ENCODE peak calls at places on chromosome 18, in seven cellular contexts. One of them, this sample, is unnamed.

GRCh38 chr18:63795611-63796010 is 20.4 kb downstream of the SERPINB7 start:
- DNase-seq in AG09309: no peak
- DNase-seq in neural crest cell: no peak
- DNase-seq in thyroid gland: no peak
- DNase-seq in prostate gland: no peak
- DNase-seq in A549: no peak
- DNase-seq in AG04450: no peak
- DNase-seq in this sample: no peak

GRCh38 chr18:43279015-43279758 is 1.9 kb upstream of the SYT4 start:
- DNase-seq in AG09309: no peak
- DNase-seq in neural crest cell: no peak
- DNase-seq in thyroid gland: no peak
- DNase-seq in prostate gland: no peak
- DNase-seq in A549: peak
- DNase-seq in AG04450: no peak
- DNase-seq in this sample: no peak

GRCh38 chr18:25229080-25229479 is 122.9 kb downstream of the ZNF521 start:
- DNase-seq in AG09309: peak
- DNase-seq in neural crest cell: no peak
- DNase-seq in thyroid gland: no peak
- DNase-seq in prostate gland: peak
- DNase-seq in A549: no peak
- DNase-seq in AG04450: peak
- DNase-seq in this sample: no peak

GRCh38 chr18:40738321-40738880 is 1216.6 kb upstream of the PIK3C3 start:
- DNase-seq in AG09309: no peak
- DNase-seq in neural crest cell: no peak
- DNase-seq in thyroid gland: no peak
- DNase-seq in prostate gland: no peak
- DNase-seq in A549: no peak
- DNase-seq in AG04450: no peak
- DNase-seq in this sample: no peak

GRCh38 chr18:49608366-49608747 is 46.5 kb downstream of the LIPG start:
- DNase-seq in AG09309: no peak
- DNase-seq in neural crest cell: no peak
- DNase-seq in thyroid gland: peak
- DNase-seq in prostate gland: no peak
- DNase-seq in A549: no peak
- DNase-seq in AG04450: no peak
- DNase-seq in this sample: no peak

GRCh38 chr18:35514752-35515459 is 17.1 kb upstream of the INO80C start:
- DNase-seq in AG09309: no peak
- DNase-seq in neural crest cell: no peak
- DNase-seq in thyroid gland: no peak
- DNase-seq in prostate gland: no peak
- DNase-seq in A549: no peak
- DNase-seq in AG04450: no peak
- DNase-seq in this sample: no peak

GRCh38 chr18:47756364-47757016 is 174.0 kb downstream of the SMAD2 start:
- DNase-seq in AG09309: no peak
- DNase-seq in neural crest cell: peak
- DNase-seq in thyroid gland: peak
- DNase-seq in prostate gland: peak
- DNase-seq in A549: peak
- DNase-seq in AG04450: no peak
- DNase-seq in this sample: peak

GRCh38 chr18:76844144-76844543 is 21.8 kb downstream of the ZNF236 start:
- DNase-seq in AG09309: no peak
- DNase-seq in neural crest cell: no peak
- DNase-seq in thyroid gland: no peak
- DNase-seq in prostate gland: no peak
- DNase-seq in A549: no peak
- DNase-seq in AG04450: no peak
- DNase-seq in this sample: no peak

GRCh38 chr18:29147944-29148343 is 971.0 kb upstream of the CDH2 start:
- DNase-seq in AG09309: no peak
- DNase-seq in neural crest cell: no peak
- DNase-seq in thyroid gland: no peak
- DNase-seq in prostate gland: no peak
- DNase-seq in A549: peak
- DNase-seq in AG04450: peak
- DNase-seq in this sample: no peak

GRCh38 chr18:33716061-33716683 is 138.2 kb downstream of the ASXL3 start:
- DNase-seq in AG09309: no peak
- DNase-seq in neural crest cell: no peak
- DNase-seq in thyroid gland: no peak
- DNase-seq in prostate gland: no peak
- DNase-seq in A549: no peak
- DNase-seq in AG04450: no peak
- DNase-seq in this sample: no peak

GRCh38 chr18:79395761-79396404 is at the start of gene NFATC1:
- DNase-seq in AG09309: no peak
- DNase-seq in neural crest cell: peak
- DNase-seq in thyroid gland: peak
- DNase-seq in prostate gland: peak
- DNase-seq in A549: peak
- DNase-seq in AG04450: no peak
- DNase-seq in this sample: peak

GRCh38 chr18:7626922-7627440 is 59.9 kb downstream of the PTPRM start:
- DNase-seq in AG09309: no peak
- DNase-seq in neural crest cell: no peak
- DNase-seq in thyroid gland: no peak
- DNase-seq in prostate gland: no peak
- DNase-seq in A549: peak
- DNase-seq in AG04450: peak
- DNase-seq in this sample: no peak

GRCh38 chr18:37665346-37665745 is 99.7 kb upstream of the CELF4 start:
- DNase-seq in AG09309: no peak
- DNase-seq in neural crest cell: no peak
- DNase-seq in thyroid gland: no peak
- DNase-seq in prostate gland: peak
- DNase-seq in A549: no peak
- DNase-seq in AG04450: no peak
- DNase-seq in this sample: peak

GRCh38 chr18:62512996-62513395 is 9.8 kb upstream of the ZCCHC2 start:
- DNase-seq in AG09309: no peak
- DNase-seq in neural crest cell: no peak
- DNase-seq in thyroid gland: no peak
- DNase-seq in prostate gland: no peak
- DNase-seq in A549: no peak
- DNase-seq in AG04450: no peak
- DNase-seq in this sample: no peak

GRCh38 chr18:31688601-31689000 is 4.2 kb upstream of the B4GALT6 start:
- DNase-seq in AG09309: no peak
- DNase-seq in neural crest cell: no peak
- DNase-seq in thyroid gland: no peak
- DNase-seq in prostate gland: no peak
- DNase-seq in A549: no peak
- DNase-seq in AG04450: no peak
- DNase-seq in this sample: no peak

GRCh38 chr18:59238385-59238784 is 18.4 kb downstream of the GRP start:
- DNase-seq in AG09309: no peak
- DNase-seq in neural crest cell: no peak
- DNase-seq in thyroid gland: no peak
- DNase-seq in prostate gland: no peak
- DNase-seq in A549: no peak
- DNase-seq in AG04450: no peak
- DNase-seq in this sample: no peak

GRCh38 chr18:26307161-26307773 is 81.0 kb downstream of the TAF4B start:
- DNase-seq in AG09309: no peak
- DNase-seq in neural crest cell: peak
- DNase-seq in thyroid gland: peak
- DNase-seq in prostate gland: peak
- DNase-seq in A549: peak
- DNase-seq in AG04450: peak
- DNase-seq in this sample: no peak

GRCh38 chr18:12287684-12288405 is 20.2 kb upstream of the TUBB6 start:
- DNase-seq in AG09309: peak
- DNase-seq in neural crest cell: no peak
- DNase-seq in thyroid gland: peak
- DNase-seq in prostate gland: peak
- DNase-seq in A549: peak
- DNase-seq in AG04450: peak
- DNase-seq in this sample: peak

GRCh38 chr18:67525328-67526110 is 9.0 kb upstream of the DSEL start:
- DNase-seq in AG09309: peak
- DNase-seq in neural crest cell: no peak
- DNase-seq in thyroid gland: peak
- DNase-seq in prostate gland: peak
- DNase-seq in A549: peak
- DNase-seq in AG04450: peak
- DNase-seq in this sample: no peak

GRCh38 chr18:68181956-68182355 is 533.0 kb downstream of the TMX3 start:
- DNase-seq in AG09309: no peak
- DNase-seq in neural crest cell: no peak
- DNase-seq in thyroid gland: no peak
- DNase-seq in prostate gland: no peak
- DNase-seq in A549: no peak
- DNase-seq in AG04450: no peak
- DNase-seq in this sample: no peak

GRCh38 chr18:49814147-49814499 is 790 bp upstream of the ACAA2 start:
- DNase-seq in AG09309: no peak
- DNase-seq in neural crest cell: peak
- DNase-seq in thyroid gland: peak
- DNase-seq in prostate gland: peak
- DNase-seq in A549: peak
- DNase-seq in AG04450: peak
- DNase-seq in this sample: peak

GRCh38 chr18:48819781-48820482 is 130.8 kb downstream of the SMAD7 start:
- DNase-seq in AG09309: no peak
- DNase-seq in neural crest cell: no peak
- DNase-seq in thyroid gland: peak
- DNase-seq in prostate gland: no peak
- DNase-seq in A549: no peak
- DNase-seq in AG04450: no peak
- DNase-seq in this sample: peak

GRCh38 chr18:36572135-36572856 is 256.5 kb downstream of the TPGS2 start:
- DNase-seq in AG09309: peak
- DNase-seq in neural crest cell: peak
- DNase-seq in thyroid gland: peak
- DNase-seq in prostate gland: peak
- DNase-seq in A549: peak
- DNase-seq in AG04450: no peak
- DNase-seq in this sample: peak

GRCh38 chr18:28281400-28281799 is 104.5 kb upstream of the CDH2 start:
- DNase-seq in AG09309: no peak
- DNase-seq in neural crest cell: no peak
- DNase-seq in thyroid gland: no peak
- DNase-seq in prostate gland: no peak
- DNase-seq in A549: no peak
- DNase-seq in AG04450: no peak
- DNase-seq in this sample: no peak

GRCh38 chr18:23824704-23825103 is 135.5 kb downstream of the LAMA3 start:
- DNase-seq in AG09309: no peak
- DNase-seq in neural crest cell: no peak
- DNase-seq in thyroid gland: no peak
- DNase-seq in prostate gland: no peak
- DNase-seq in A549: no peak
- DNase-seq in AG04450: no peak
- DNase-seq in this sample: no peak

GRCh38 chr18:23825978-23826405 is 136.7 kb downstream of the LAMA3 start:
- DNase-seq in AG09309: peak
- DNase-seq in neural crest cell: no peak
- DNase-seq in thyroid gland: peak
- DNase-seq in prostate gland: peak
- DNase-seq in A549: no peak
- DNase-seq in AG04450: no peak
- DNase-seq in this sample: no peak

GRCh38 chr18:23825496-23825895 is 136.2 kb downstream of the LAMA3 start:
- DNase-seq in AG09309: no peak
- DNase-seq in neural crest cell: no peak
- DNase-seq in thyroid gland: no peak
- DNase-seq in prostate gland: no peak
- DNase-seq in A549: no peak
- DNase-seq in AG04450: no peak
- DNase-seq in this sample: no peak

GRCh38 chr18:23822590-23823385 is 133.5 kb downstream of the LAMA3 start:
- DNase-seq in AG09309: no peak
- DNase-seq in neural crest cell: no peak
- DNase-seq in thyroid gland: no peak
- DNase-seq in prostate gland: no peak
- DNase-seq in A549: no peak
- DNase-seq in AG04450: no peak
- DNase-seq in this sample: no peak

GRCh38 chr18:23824235-23824634 is 135.0 kb downstream of the LAMA3 start:
- DNase-seq in AG09309: no peak
- DNase-seq in neural crest cell: no peak
- DNase-seq in thyroid gland: no peak
- DNase-seq in prostate gland: no peak
- DNase-seq in A549: no peak
- DNase-seq in AG04450: no peak
- DNase-seq in this sample: no peak
- TF ChIP-seq CTCF in AG09309: peak
- TF ChIP-seq CTCF in neural crest cell: no peak
- TF ChIP-seq CTCF in thyroid gland: no peak
- TF ChIP-seq CTCF in prostate gland: no peak
- TF ChIP-seq CTCF in A549: no peak
- TF ChIP-seq CTCF in AG04450: no peak
- TF ChIP-seq CTCF in this sample: no peak

GRCh38 chr18:23020555-23021294 is 87.6 kb downstream of the RBBP8 start:
- DNase-seq in AG09309: no peak
- DNase-seq in neural crest cell: no peak
- DNase-seq in thyroid gland: no peak
- DNase-seq in prostate gland: no peak
- DNase-seq in A549: no peak
- DNase-seq in AG04450: no peak
- DNase-seq in this sample: no peak
- TF ChIP-seq CTCF in AG09309: no peak
- TF ChIP-seq CTCF in neural crest cell: no peak
- TF ChIP-seq CTCF in thyroid gland: no peak
- TF ChIP-seq CTCF in prostate gland: no peak
- TF ChIP-seq CTCF in A549: no peak
- TF ChIP-seq CTCF in AG04450: no peak
- TF ChIP-seq CTCF in this sample: no peak

GRCh38 chr18:45212186-45213039 is 402.9 kb upstream of the SLC14A2 start:
- DNase-seq in AG09309: peak
- DNase-seq in neural crest cell: peak
- DNase-seq in thyroid gland: peak
- DNase-seq in prostate gland: peak
- DNase-seq in A549: peak
- DNase-seq in AG04450: peak
- DNase-seq in this sample: peak
- TF ChIP-seq CTCF in AG09309: peak
- TF ChIP-seq CTCF in neural crest cell: peak
- TF ChIP-seq CTCF in thyroid gland: peak
- TF ChIP-seq CTCF in prostate gland: peak
- TF ChIP-seq CTCF in A549: peak
- TF ChIP-seq CTCF in AG04450: peak
- TF ChIP-seq CTCF in this sample: peak

GRCh38 chr18:46268662-46269061 is 164.5 kb downstream of the HAUS1 start:
- DNase-seq in AG09309: no peak
- DNase-seq in neural crest cell: no peak
- DNase-seq in thyroid gland: no peak
- DNase-seq in prostate gland: no peak
- DNase-seq in A549: no peak
- DNase-seq in AG04450: no peak
- DNase-seq in this sample: no peak
- TF ChIP-seq CTCF in AG09309: no peak
- TF ChIP-seq CTCF in neural crest cell: no peak
- TF ChIP-seq CTCF in thyroid gland: no peak
- TF ChIP-seq CTCF in prostate gland: no peak
- TF ChIP-seq CTCF in A549: no peak
- TF ChIP-seq CTCF in AG04450: no peak
- TF ChIP-seq CTCF in this sample: no peak